ENCODE peak calls at places on chromosomes 13 and 19, in nine cellular contexts. Y is stimulated activated CD8-positive, alpha-beta memory T cell treated with anti-CD3 and anti-CD28 coated beads, Interleukin-15, amount 100 ng/mL, for 24 hours; B is activated CD4-positive, CD25-positive, alpha-beta regulatory T cell; R is stimulated activated CD4-positive, alpha-beta T cell treated with anti-CD3 and anti-CD28 coated beads, Interleukin-2, amount 100 ng/mL, for 48 hours; C is fibroblast of pulmonary artery; W is neuronal stem cell; V is aorta; S is CD8-positive, alpha-beta memory T cell; F is MCF 10A. T is an unnamed sample.

GRCh38 chr13:51832471-51833152 is 12.4 kb downstream of the TMEM272 start:
- DNase-seq in R (no peak), B (peak; percentile 17), C (peak; percentile 55), S (peak; percentile 60), F (peak; percentile 55), Y (no peak), W (no peak), V (no peak), T (peak; percentile 41)

GRCh38 chr13:64158910-64159309 is 2743.3 kb upstream of the PCDH20 start:
- DNase-seq in V (no peak), C (peak; percentile 74), F (peak; percentile 7), W (no peak), Y (no peak), B (no peak), S (no peak), R (no peak), T (peak; percentile 38)

GRCh38 chr13:48241651-48242050 is 8.6 kb downstream of the ITM2B start:
- DNase-seq in R (no peak), Y (no peak), W (no peak), B (no peak), F (no peak), V (no peak), S (no peak), C (no peak), T (no peak)

GRCh38 chr19:2798733-2799132 is 13.4 kb downstream of the THOP1 start:
- DNase-seq in R (no peak), V (no peak), Y (no peak), W (no peak), C (peak; percentile 17), S (no peak), F (no peak), B (no peak), T (no peak)

GRCh38 chr19:8083141-8083540 is 30.6 kb downstream of the CCL25 start:
- DNase-seq in W (no peak), V (no peak), C (no peak), Y (no peak), B (no peak), S (no peak), R (no peak), F (no peak), T (no peak)

GRCh38 chr19:7743425-7743841 is 3.9 kb downstream of the CD209 start:
- DNase-seq in B (no peak), C (no peak), S (no peak), F (no peak), Y (no peak), V (no peak), R (peak; percentile 20), W (no peak), T (no peak)

GRCh38 chr13:44565881-44566280 is 10.2 kb downstream of the TSC22D1 start:
- DNase-seq in R (no peak), F (no peak), Y (no peak), S (no peak), W (no peak), C (no peak), B (no peak), V (no peak), T (no peak)

GRCh38 chr13:67283602-67284001 is 53.5 kb upstream of the PCDH9 start:
- DNase-seq in R (no peak), V (no peak), B (no peak), Y (no peak), W (no peak), S (no peak), C (peak; percentile 74), F (peak; percentile 18), T (peak; percentile 45)

GRCh38 chr13:20185657-20186056 is 7.1 kb downstream of the GJB2 start:
- DNase-seq in S (no peak), C (no peak), V (no peak), F (no peak), B (no peak), Y (no peak), W (no peak), R (no peak), T (no peak)

GRCh38 chr13:20991741-20992520 is 69.5 kb downstream of the LATS2 start:
- DNase-seq in R (no peak), W (no peak), Y (no peak), B (no peak), V (no peak), F (no peak), C (no peak), S (no peak), T (no peak)

GRCh38 chr19:13408889-13409518 is 97.3 kb downstream of the CACNA1A start:
- DNase-seq in Y (no peak), B (no peak), R (no peak), W (peak; percentile 58), V (no peak), C (no peak), S (no peak), F (no peak), T (no peak)

GRCh38 chr13:106176103-106176502 is 359.4 kb downstream of the EFNB2 start:
- DNase-seq in F (no peak), W (no peak), B (no peak), S (no peak), V (no peak), C (peak; percentile 22), R (no peak), Y (no peak), T (no peak)

GRCh38 chr13:103873725-103874124 is 807.5 kb upstream of the SLC10A2 start:
- DNase-seq in Y (no peak), W (no peak), B (no peak), S (no peak), V (no peak), C (no peak), F (no peak), R (no peak), T (no peak)

GRCh38 chr19:52140077-52140710 is 456 bp upstream of the ZNF616 start:
- DNase-seq in C (no peak), W (no peak), S (no peak), Y (no peak), V (no peak), B (no peak), R (no peak), F (no peak), T (no peak)

GRCh38 chr19:3366761-3367571 is 583 bp downstream of the NFIC start:
- DNase-seq in B (no peak), S (no peak), F (peak; percentile 57), R (no peak), V (peak; percentile 85), Y (no peak), W (no peak), C (no peak), T (no peak)

GRCh38 chr13:69418319-69418718 is 689.3 kb upstream of the ATXN8OS start:
- DNase-seq in C (no peak), S (no peak), V (no peak), R (no peak), Y (no peak), B (no peak), F (no peak), W (no peak), T (no peak)

GRCh38 chr19:15283141-15283885 is 49.0 kb downstream of the BRD4 start:
- DNase-seq in B (no peak), C (peak; percentile 23), S (no peak), Y (no peak), W (no peak), F (peak; percentile 37), R (no peak), V (peak; percentile 85), T (peak; percentile 68)

GRCh38 chr19:2282062-2282861 is at the start of gene PEAK3:
- DNase-seq in Y (no peak), C (peak; percentile 35), S (peak; percentile 37), W (no peak), B (no peak), V (peak; percentile 89), F (no peak), R (no peak), T (no peak)

GRCh38 chr19:48501446-48501960 is 10.1 kb downstream of the LMTK3 start:
- DNase-seq in C (no peak), F (peak; percentile 96), W (no peak), B (no peak), R (peak; percentile 49), Y (no peak), V (no peak), S (peak; percentile 37), T (peak; percentile 97)

GRCh38 chr19:2246801-2247361 is 2.2 kb upstream of the AMH start:
- DNase-seq in W (no peak), Y (no peak), F (peak; percentile 67), R (no peak), V (no peak), C (peak; percentile 67), B (no peak), S (no peak), T (no peak)

GRCh38 chr19:32819415-32820400 is 49.9 kb downstream of the SLC7A9 start:
- DNase-seq in W (no peak), R (no peak), C (no peak), Y (no peak), B (no peak), S (no peak), F (no peak), V (no peak), T (no peak)

GRCh38 chr19:1438035-1438932 is at the start of gene RPS15:
- DNase-seq in S (peak; percentile 95), R (peak; percentile 98), F (peak; percentile 92), Y (peak; percentile 92), B (peak; percentile 91), V (peak; percentile 99), C (peak; percentile 97), W (peak; percentile 96), T (peak; percentile 95)

GRCh38 chr13:110308377-110309158 is 1.5 kb downstream of the COL4A2 start:
- DNase-seq in V (no peak), S (no peak), W (peak; percentile 52), F (peak; percentile 57), Y (no peak), R (no peak), C (peak; percentile 83), B (no peak), T (peak; percentile 52)

GRCh38 chr13:112690242-112690943 is 555 bp downstream of the ATP11A start:
- DNase-seq in F (peak; percentile 36), Y (no peak), C (peak; percentile 35), V (peak; percentile 87), S (peak; percentile 6), B (no peak), R (peak; percentile 19), W (no peak), T (peak; percentile 27)

GRCh38 chr13:43307921-43308433 is 284.6 kb downstream of the DNAJC15 start:
- DNase-seq in R (no peak), W (no peak), F (peak; percentile 93), B (no peak), S (no peak), V (no peak), Y (no peak), C (peak; percentile 95), T (peak; percentile 94)

GRCh38 chr19:1884291-1884718 is 991 bp downstream of the ABHD17A start:
- DNase-seq in B (no peak), R (peak; percentile 42), V (no peak), Y (no peak), W (no peak), S (peak; percentile 66), C (no peak), F (no peak), T (peak; percentile 32)

GRCh38 chr13:110759710-110760109 is 46.2 kb downstream of the ING1 start:
- DNase-seq in F (peak; percentile 54), R (no peak), W (no peak), V (no peak), Y (no peak), B (no peak), S (no peak), C (peak; percentile 74), T (peak; percentile 50)

GRCh38 chr19:9914315-9915207 is 21.8 kb downstream of the OLFM2 start:
- DNase-seq in Y (peak; percentile 53), S (peak; percentile 75), R (peak; percentile 80), W (peak; percentile 79), V (peak; percentile 91), F (peak; percentile 84), B (peak; percentile 69), C (peak; percentile 78), T (peak; percentile 84)

GRCh38 chr19:41866284-41866683 is 6.2 kb downstream of the RPS19 start:
- DNase-seq in C (no peak), Y (no peak), B (no peak), R (no peak), V (no peak), S (no peak), W (no peak), F (no peak), T (no peak)

GRCh38 chr13:97749174-97749573 is 204.3 kb upstream of the IPO5 start:
- DNase-seq in C (peak; percentile 39), R (no peak), V (no peak), W (no peak), Y (no peak), B (no peak), S (no peak), F (peak; percentile 93), T (peak; percentile 91)

GRCh38 chr13:113598481-113598880 is 13.9 kb downstream of the TFDP1 start:
- DNase-seq in B (no peak), V (peak; percentile 44), F (no peak), Y (no peak), C (no peak), W (no peak), R (no peak), S (no peak), T (no peak)

T was measured in epithelial cell of esophagus.